ENCODE peak calls at places on chromosomes 3 and 15, in eight cellular contexts. M is activated naive CD4-positive, alpha-beta T cell treated with anti-CD3 and anti-CD28 coated beads, Interleukin-2, amount 50 U/mL, for 72 hours; D is astrocyte of the cerebellum; T is NCI-H2081; O is NCI-H1105; L is NB4; S is NCI-H82; E is T-helper 17 cell. F is an unnamed sample.

GRCh38 chr3:34033840-34034239 is 235.4 kb downstream of the PDCD6IP start:
- DNase-seq in M (no peak), D (no peak), T (no peak), O (no peak), L (no peak), S (no peak), E (no peak), F (no peak)

GRCh38 chr3:24394754-24395153 is 99.9 kb downstream of the THRB start:
- DNase-seq in M (no peak), D (no peak), T (no peak), O (no peak), L (no peak), S (no peak), E (no peak), F (no peak)

GRCh38 chr15:64730151-64730550 is 45.2 kb downstream of the RBPMS2 start:
- DNase-seq in M (no peak), D (no peak), T (no peak), O (no peak), L (no peak), S (no peak), E (no peak), F (no peak)

GRCh38 chr15:47987461-47987860 is 133.3 kb upstream of the SLC24A5 start:
- DNase-seq in M (no peak), D (no peak), T (no peak), O (no peak), L (no peak), S (no peak), E (no peak), F (no peak)

GRCh38 chr3:197554196-197554561 is 1.6 kb downstream of the BDH1 start:
- DNase-seq in M (no peak), D (no peak), T (no peak), O (no peak), L (no peak), S (no peak), E (no peak), F (no peak)

GRCh38 chr3:37218206-37218605 is 43.8 kb upstream of the LRRFIP2 start:
- DNase-seq in M (no peak), D (no peak), T (peak), O (peak), L (no peak), S (no peak), E (no peak), F (no peak)

GRCh38 chr15:31296304-31297220 is 30.1 kb upstream of the KLF13 start:
- DNase-seq in M (no peak), D (no peak), T (peak), O (no peak), L (no peak), S (no peak), E (no peak), F (no peak)

GRCh38 chr3:52525666-52526065 is 8.0 kb downstream of the NT5DC2 start:
- DNase-seq in M (no peak), D (no peak), T (no peak), O (no peak), L (no peak), S (no peak), E (peak), F (no peak)

GRCh38 chr3:172777901-172778300 is 27.4 kb downstream of the ECT2 start:
- DNase-seq in M (no peak), D (no peak), T (no peak), O (no peak), L (no peak), S (peak), E (no peak), F (no peak)

GRCh38 chr15:27797765-27798164 is 301.4 kb downstream of the OCA2 start:
- DNase-seq in M (no peak), D (no peak), T (no peak), O (peak), L (no peak), S (no peak), E (no peak), F (no peak)